ENCODE peak calls at places on chromosomes 1 and 21, in four cellular contexts. One of them, this sample, is unnamed. For H3K4me1, the result is how much of the 10 kb centered on the place peaks cover.

GRCh38 chr1:97867127-97867526 is 53.7 kb downstream of the DPYD start:
- DNase-seq in stomach: no peak
- DNase-seq in K562: no peak
- DNase-seq in sigmoid colon: no peak
- DNase-seq in this sample: no peak

GRCh38 chr1:234725177-234726132 is 115.5 kb upstream of the IRF2BP2 start:
- DNase-seq in stomach: peak
- DNase-seq in K562: no peak
- DNase-seq in sigmoid colon: peak
- DNase-seq in this sample: peak

GRCh38 chr1:226185153-226186036 is 1.1 kb downstream of the ACBD3 start:
- DNase-seq in stomach: no peak
- DNase-seq in K562: no peak
- DNase-seq in sigmoid colon: no peak
- DNase-seq in this sample: no peak

GRCh38 chr21:33268736-33269441 is 2.7 kb downstream of the IL10RB start:
- DNase-seq in stomach: peak
- DNase-seq in K562: no peak
- DNase-seq in sigmoid colon: no peak
- DNase-seq in this sample: peak

GRCh38 chr1:151145158-151146071 is 1.0 kb downstream of the SEMA6C start:
- DNase-seq in stomach: no peak
- DNase-seq in K562: no peak
- DNase-seq in sigmoid colon: peak
- DNase-seq in this sample: no peak

GRCh38 chr1:228870041-228870713 is 134.9 kb downstream of the RHOU start:
- DNase-seq in stomach: no peak
- DNase-seq in K562: no peak
- DNase-seq in sigmoid colon: no peak
- DNase-seq in this sample: no peak

GRCh38 chr1:54171636-54172035 is 18.8 kb upstream of the CDCP2 start:
- DNase-seq in stomach: no peak
- DNase-seq in K562: no peak
- DNase-seq in sigmoid colon: no peak
- DNase-seq in this sample: no peak

GRCh38 chr21:15436031-15436430 is 293.8 kb upstream of the USP25 start:
- DNase-seq in stomach: no peak
- DNase-seq in K562: no peak
- DNase-seq in sigmoid colon: no peak
- DNase-seq in this sample: no peak

GRCh38 chr21:31255846-31256395 is 88.1 kb downstream of the TIAM1 start:
- DNase-seq in stomach: no peak
- DNase-seq in K562: no peak
- DNase-seq in sigmoid colon: no peak
- DNase-seq in this sample: no peak

GRCh38 chr21:42199488-42200463 is 19.2 kb upstream of the ABCG1 start:
- DNase-seq in stomach: no peak
- DNase-seq in K562: no peak
- DNase-seq in sigmoid colon: no peak
- DNase-seq in this sample: no peak

DNA sequence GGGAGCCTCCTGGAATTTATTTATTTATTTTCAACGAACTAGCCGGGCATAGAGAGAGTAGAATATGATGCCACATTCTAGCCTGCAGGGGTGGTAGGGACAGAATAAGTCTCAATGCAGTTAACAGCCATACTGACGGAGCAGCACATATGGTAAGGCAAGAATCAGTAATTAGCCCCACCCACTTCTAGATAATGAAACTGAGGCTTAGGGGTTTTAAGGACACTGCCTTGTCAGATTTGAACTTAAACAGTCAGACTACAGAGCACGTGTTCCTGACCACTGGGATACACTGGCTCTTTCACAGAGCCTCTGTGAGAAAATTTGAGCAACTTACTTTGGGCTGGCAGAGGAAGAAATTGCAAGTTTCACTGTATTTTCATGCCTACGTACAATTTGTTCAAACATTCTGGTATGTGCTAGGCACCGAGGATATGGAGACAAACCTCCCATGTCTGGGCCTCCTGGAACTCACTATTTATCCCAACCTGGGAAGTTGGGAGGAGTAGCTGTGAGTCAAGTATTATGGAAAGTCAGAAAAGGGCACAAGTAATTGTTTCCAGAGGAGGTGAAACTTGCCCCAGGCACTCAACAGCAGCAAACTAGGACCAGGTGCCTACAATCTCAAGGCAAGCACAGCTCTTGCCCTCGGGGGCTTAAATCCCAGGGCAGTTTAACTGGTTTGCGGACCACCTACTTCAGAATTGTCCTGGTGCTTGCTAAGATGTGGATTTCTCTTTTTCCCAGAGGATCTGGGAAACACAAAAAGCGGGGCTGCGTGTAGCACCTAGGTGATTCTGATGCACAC is 1.6 kb upstream of the CLIC4 start:
- DNase-seq in stomach: peak
- DNase-seq in K562: no peak
- DNase-seq in sigmoid colon: no peak
- DNase-seq in this sample: no peak
- TF ChIP-seq POLR2A in stomach: no peak
- TF ChIP-seq POLR2A in K562: no peak
- TF ChIP-seq POLR2A in sigmoid colon: no peak
- TF ChIP-seq POLR2A in this sample: no peak

GRCh38 chr21:45168522-45168921 is 94.1 kb downstream of the ADARB1 start:
- DNase-seq in stomach: no peak
- DNase-seq in K562: no peak
- DNase-seq in sigmoid colon: no peak
- DNase-seq in this sample: no peak
- H3K4me1 ChIP-seq in stomach: under half
- H3K4me1 ChIP-seq in K562: under half
- H3K4me1 ChIP-seq in sigmoid colon: under half
- H3K4me1 ChIP-seq in this sample: under half

DNA sequence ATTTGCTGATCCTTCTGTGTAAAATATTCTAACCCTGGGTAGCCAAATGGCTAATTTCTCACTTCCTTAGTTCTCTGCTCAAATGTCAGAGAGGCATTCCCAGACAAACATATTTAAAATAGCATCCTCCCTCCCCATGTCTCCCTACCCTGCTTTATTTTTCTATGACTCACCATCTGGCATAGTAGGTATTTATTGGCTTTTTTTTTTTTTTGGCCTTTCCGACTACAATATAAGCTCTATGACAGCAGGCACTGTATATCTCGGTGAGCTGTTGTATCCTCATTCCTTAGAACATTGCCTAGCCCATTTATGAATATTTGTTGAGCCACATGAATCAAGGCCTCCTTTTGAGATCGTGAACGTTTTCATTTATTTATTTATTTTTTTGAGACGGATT is 1.5 kb upstream of the NEK7 start:
- DNase-seq in stomach: no peak
- DNase-seq in K562: no peak
- DNase-seq in sigmoid colon: no peak
- DNase-seq in this sample: no peak
- TF ChIP-seq POLR2AphosphoS5 in stomach: no peak
- TF ChIP-seq POLR2AphosphoS5 in K562: no peak
- TF ChIP-seq POLR2AphosphoS5 in sigmoid colon: no peak
- TF ChIP-seq POLR2AphosphoS5 in this sample: no peak

GRCh38 chr1:92482404-92482664 is 4.4 kb downstream of the GFI1 start:
- DNase-seq in stomach: no peak
- DNase-seq in K562: no peak
- DNase-seq in sigmoid colon: no peak
- DNase-seq in this sample: no peak

GRCh38 chr1:92481598-92482403 is 4.9 kb downstream of the GFI1 start:
- DNase-seq in stomach: no peak
- DNase-seq in K562: no peak
- DNase-seq in sigmoid colon: no peak
- DNase-seq in this sample: no peak

GRCh38 chr1:92480200-92480812 is 6.4 kb downstream of the GFI1 start:
- DNase-seq in stomach: no peak
- DNase-seq in K562: no peak
- DNase-seq in sigmoid colon: no peak
- DNase-seq in this sample: no peak

GRCh38 chr1:92479587-92479986 is 7.1 kb downstream of the GFI1 start:
- DNase-seq in stomach: no peak
- DNase-seq in K562: no peak
- DNase-seq in sigmoid colon: no peak
- DNase-seq in this sample: no peak

DNA sequence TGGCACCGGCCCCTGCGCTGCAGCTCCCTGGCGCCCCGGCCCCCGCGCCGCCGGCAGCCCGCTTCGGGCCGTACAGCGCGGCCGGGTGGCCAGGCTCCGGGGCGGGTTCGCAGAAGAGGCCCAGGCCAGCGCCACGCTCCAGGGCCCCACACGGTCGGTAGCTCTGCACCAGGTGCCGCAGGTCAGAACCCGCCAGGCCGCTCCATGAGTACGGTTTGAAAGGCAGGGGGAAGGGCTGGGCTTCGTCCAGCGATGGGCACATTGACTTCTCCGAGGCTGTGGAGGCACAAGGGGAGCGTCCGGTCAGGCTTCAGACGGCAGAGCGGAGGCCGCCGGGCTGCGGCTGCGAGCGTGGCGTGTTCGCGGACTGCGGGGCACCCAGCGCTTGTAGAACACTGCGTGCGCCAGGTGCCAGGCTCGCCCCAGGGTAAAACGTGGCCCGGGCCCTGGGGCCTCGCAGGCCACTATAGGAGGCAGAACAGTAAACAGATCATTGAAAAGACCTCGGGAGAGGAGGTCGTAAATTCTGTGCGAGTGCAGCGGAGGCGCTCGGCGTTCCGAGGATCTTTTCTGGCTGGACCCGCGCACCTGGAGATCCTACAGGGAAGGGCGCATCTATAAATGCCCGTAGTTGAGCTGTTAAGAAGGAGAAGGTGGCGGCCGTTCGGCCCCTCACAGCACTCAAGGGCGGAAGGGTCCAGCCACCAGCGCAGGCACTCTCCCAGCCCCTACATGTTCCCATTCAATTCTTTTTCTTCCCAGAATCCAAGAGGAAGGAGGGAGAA is 5.7 kb downstream of the GFI1 start:
- DNase-seq in stomach: no peak
- DNase-seq in K562: no peak
- DNase-seq in sigmoid colon: no peak
- DNase-seq in this sample: no peak
- TF ChIP-seq POLR2A in stomach: no peak
- TF ChIP-seq POLR2A in K562: no peak
- TF ChIP-seq POLR2A in sigmoid colon: no peak
- TF ChIP-seq POLR2A in this sample: no peak